ENCODE peak calls at places on chromosomes 13 and 19, in seven cellular contexts. L, M, Q, U, P, F and Y are unnamed samples.

GRCh38 chr13:46522692-46523040 is 30.3 kb upstream of the LRCH1 start:
- DNase-seq in Q (no peak), M (no peak), L (no peak), P (peak), U (no peak), F (no peak), Y (no peak)

GRCh38 chr19:18418034-18418724 is 1.0 kb upstream of the SSBP4 start:
- DNase-seq in M (no peak), U (no peak), F (peak), L (no peak), P (no peak), Q (no peak), Y (no peak)

GRCh38 chr19:42323473-42323851 is 2.0 kb upstream of the MEGF8 start:
- DNase-seq in M (no peak), Q (no peak), F (peak), L (no peak), U (no peak), P (no peak), Y (no peak)

GRCh38 chr13:33205804-33206221 is 79.7 kb downstream of the STARD13 start:
- DNase-seq in L (peak), P (no peak), M (no peak), F (peak), U (no peak), Q (no peak), Y (no peak)

GRCh38 chr13:53513199-53513598 is 484.6 kb downstream of the OLFM4 start:
- DNase-seq in L (no peak), F (no peak), Q (no peak), U (no peak), M (no peak), P (no peak), Y (no peak)

GRCh38 chr13:48038763-48039162 is 1.2 kb downstream of the NUDT15 start:
- DNase-seq in Q (peak), M (no peak), F (no peak), U (no peak), L (no peak), P (no peak), Y (no peak)

GRCh38 chr19:28402701-28403290 is 810.2 kb downstream of the UQCRFS1 start:
- DNase-seq in M (no peak), F (no peak), Q (no peak), L (no peak), U (no peak), P (no peak), Y (no peak)

GRCh38 chr13:69935043-69935442 is 172.6 kb upstream of the ATXN8OS start:
- DNase-seq in Q (no peak), P (no peak), M (no peak), F (no peak), U (no peak), L (no peak), Y (no peak)

GRCh38 chr19:14150041-14150769 is 13.8 kb upstream of the ASF1B start:
- DNase-seq in M (no peak), F (no peak), U (no peak), P (no peak), Q (no peak), L (no peak), Y (no peak)

GRCh38 chr19:55553217-55554182 is 8.2 kb upstream of the SBK3 start:
- DNase-seq in P (no peak), F (no peak), L (no peak), Q (no peak), U (no peak), M (no peak), Y (no peak)

GRCh38 chr19:16416996-16417395 is 54.8 kb downstream of the EPS15L1 start:
- DNase-seq in P (no peak), Q (no peak), M (no peak), U (no peak), F (no peak), L (no peak), Y (no peak)

GRCh38 chr19:6459356-6460098 is at the start of gene SLC25A23:
- DNase-seq in L (no peak), P (peak), F (peak), U (peak), M (peak), Q (peak), Y (peak)

GRCh38 chr13:72696590-72696989 is 30.8 kb downstream of the MZT1 start:
- DNase-seq in F (no peak), U (no peak), P (no peak), L (peak), M (no peak), Q (no peak), Y (no peak)

GRCh38 chr13:110869805-110870706 is 44.8 kb downstream of the ANKRD10 start:
- DNase-seq in U (no peak), Q (no peak), P (peak), F (peak), L (no peak), M (no peak), Y (peak)

GRCh38 chr13:49303533-49304252 is 56.0 kb downstream of the CDADC1 start:
- DNase-seq in P (no peak), U (no peak), Q (no peak), M (no peak), F (peak), L (no peak), Y (peak)

GRCh38 chr19:18119243-18120105 is 21.9 kb downstream of the MAST3 start:
- DNase-seq in F (no peak), Q (no peak), L (no peak), P (no peak), U (peak), M (no peak), Y (no peak)

GRCh38 chr19:30228113-30228725 is 144.0 kb upstream of the ZNF536 start:
- DNase-seq in F (peak), M (no peak), L (no peak), Q (no peak), P (no peak), U (no peak), Y (no peak)

GRCh38 chr19:38617764-38618589 is at the start of gene MAP4K1:
- DNase-seq in F (peak), M (peak), Q (peak), L (no peak), P (no peak), U (peak), Y (peak)

GRCh38 chr13:98846991-98847390 is 94.5 kb upstream of the SLC15A1 start:
- DNase-seq in Q (no peak), M (no peak), F (no peak), U (no peak), L (no peak), P (no peak), Y (no peak)

GRCh38 chr13:27130223-27131015 is 41.2 kb downstream of the USP12 start:
- DNase-seq in L (no peak), Q (no peak), U (no peak), P (no peak), F (no peak), M (no peak), Y (no peak)

GRCh38 chr19:6801397-6802086 is 29.0 kb downstream of the VAV1 start:
- DNase-seq in L (no peak), P (peak), F (peak), M (no peak), U (peak), Q (peak), Y (peak)

GRCh38 chr13:50893211-50893852 is 16.3 kb upstream of the RNASEH2B start:
- DNase-seq in U (no peak), F (no peak), P (no peak), M (no peak), Q (peak), L (peak), Y (no peak)

GRCh38 chr13:27151798-27152599 is 19.6 kb downstream of the USP12 start:
- DNase-seq in U (no peak), P (no peak), Q (no peak), M (no peak), L (no peak), F (peak), Y (no peak)

GRCh38 chr19:15316498-15316897 is 15.8 kb downstream of the BRD4 start:
- DNase-seq in M (no peak), F (no peak), U (no peak), P (no peak), L (no peak), Q (no peak), Y (no peak)

GRCh38 chr13:103203750-103204330 is 137.6 kb upstream of the SLC10A2 start:
- DNase-seq in F (no peak), L (no peak), Q (no peak), U (no peak), M (peak), P (no peak), Y (no peak)

GRCh38 chr13:37769078-37769477 is 100.5 kb downstream of the TRPC4 start:
- DNase-seq in P (no peak), U (no peak), L (no peak), Q (no peak), M (no peak), F (no peak), Y (no peak)

GRCh38 chr19:47819841-47820244 is 1.9 kb upstream of the CRX start:
- DNase-seq in M (no peak), Q (no peak), F (no peak), P (peak), U (no peak), L (no peak), Y (no peak)

GRCh38 chr13:35711909-35712308 is 235.4 kb upstream of the MAB21L1 start:
- DNase-seq in F (no peak), P (no peak), L (peak), U (no peak), Q (no peak), M (no peak), Y (no peak)

GRCh38 chr13:95239293-95239692 is 62.0 kb downstream of the ABCC4 start:
- DNase-seq in F (no peak), Q (no peak), M (no peak), L (no peak), U (no peak), P (no peak), Y (no peak)

GRCh38 chr13:93758575-93758974 is 532.0 kb downstream of the GPC6 start:
- DNase-seq in Q (no peak), F (no peak), L (no peak), P (no peak), U (no peak), M (no peak), Y (no peak)

GRCh38 chr19:48321622-48322591 is 3.4 kb upstream of the EMP3 start:
- DNase-seq in M (peak), U (peak), L (peak), P (peak), Q (peak), F (peak), Y (peak)

GRCh38 chr19:54448037-54448773 is 794 bp upstream of the LENG8 start:
- DNase-seq in L (peak), P (peak), F (peak), Q (no peak), U (no peak), M (no peak), Y (no peak)

GRCh38 chr13:54029226-54029625 is 1000.6 kb downstream of the OLFM4 start:
- DNase-seq in P (no peak), Q (peak), M (no peak), F (no peak), L (peak), U (no peak), Y (no peak)

GRCh38 chr19:18055967-18056366 is 30.8 kb downstream of the IL12RB1 start:
- DNase-seq in Q (no peak), P (no peak), U (no peak), F (no peak), L (no peak), M (no peak), Y (no peak)